ENCODE peak calls at places on chromosomes 11 and 22, in seven cellular contexts. V is AML-193; Z is adrenal gland; C is AG04450; H is stimulated activated CD4-positive, alpha-beta T cell treated with anti-CD3 and anti-CD28 coated beads, Interleukin-1b, Interleukin-23, amount 100 ng/mL, for 24 hours; Y is stromal cell of bone marrow; G is M059J. W is an unnamed sample.

GRCh38 chr11:12144306-12145174 is 34.1 kb downstream of the MICAL2 start:
- DNase-seq in Y (no peak), H (no peak), Z (no peak), V (no peak), G (no peak), C (no peak), W (no peak)

GRCh38 chr11:61090521-61090920 is 11.8 kb upstream of the CD5 start:
- DNase-seq in H (no peak), G (no peak), Z (no peak), C (no peak), Y (no peak), V (no peak), W (no peak)

GRCh38 chr11:109658169-109658568 is 236.2 kb downstream of the C11orf87 start:
- DNase-seq in H (no peak), C (no peak), Z (no peak), V (no peak), G (no peak), Y (no peak), W (no peak)

GRCh38 chr11:35541621-35542375 is 16.4 kb upstream of the PAMR1 start:
- DNase-seq in Y (peak), Z (peak), G (peak), V (no peak), C (no peak), H (no peak), W (no peak)

GRCh38 chr11:110056956-110057355 is 36.2 kb upstream of the ZC3H12C start:
- DNase-seq in G (no peak), Z (no peak), H (no peak), C (no peak), Y (no peak), V (no peak), W (no peak)

GRCh38 chr22:35489225-35489624 is 51.4 kb upstream of the RASD2 start:
- DNase-seq in V (no peak), C (no peak), G (peak), H (no peak), Y (no peak), Z (no peak), W (no peak)

GRCh38 chr22:26314656-26315055 is 114.4 kb upstream of the ASPHD2 start:
- DNase-seq in C (no peak), Y (no peak), H (no peak), G (no peak), Z (no peak), V (no peak), W (no peak)

GRCh38 chr11:45109400-45109799 is 37.0 kb upstream of the PRDM11 start:
- DNase-seq in V (no peak), C (no peak), Z (no peak), Y (no peak), G (no peak), H (no peak), W (no peak)

GRCh38 chr11:10454902-10455631 is at the start of gene AMPD3:
- DNase-seq in Y (peak), Z (peak), V (no peak), H (no peak), C (peak), G (peak), W (peak)

GRCh38 chr11:17280494-17281127 is 4.1 kb downstream of the NUCB2 start:
- DNase-seq in C (no peak), Z (no peak), V (no peak), Y (no peak), H (no peak), G (no peak), W (no peak)

GRCh38 chr11:128467610-128468041 is 119.7 kb downstream of the ETS1 start:
- DNase-seq in H (no peak), Z (no peak), V (no peak), G (peak), C (peak), Y (peak), W (peak)

GRCh38 chr11:14234446-14234845 is 124.5 kb downstream of the RRAS2 start:
- DNase-seq in Y (no peak), H (no peak), V (no peak), C (no peak), Z (no peak), G (no peak), W (no peak)

GRCh38 chr22:45163417-45164216 is at the start of gene NUP50:
- DNase-seq in H (peak), Y (peak), V (peak), G (peak), Z (peak), C (peak), W (peak)

GRCh38 chr22:44103735-44104134 is 77.0 kb upstream of the PARVG start:
- DNase-seq in Z (no peak), G (no peak), C (no peak), V (no peak), Y (no peak), H (no peak), W (no peak)

GRCh38 chr22:41862160-41862529 is 29.2 kb downstream of the SREBF2 start:
- DNase-seq in C (no peak), Z (no peak), H (peak), Y (no peak), G (peak), V (no peak), W (no peak)

GRCh38 chr22:24107668-24108067 is 73.6 kb upstream of the SUSD2 start:
- DNase-seq in V (no peak), C (peak), G (peak), Z (peak), Y (peak), H (no peak), W (peak)

GRCh38 chr11:69826773-69827172 is 7.6 kb upstream of the FGF3 start:
- DNase-seq in G (no peak), Y (no peak), V (no peak), Z (no peak), H (no peak), C (no peak), W (no peak)

GRCh38 chr11:134373591-134374052 is 38.4 kb downstream of the B3GAT1 start:
- DNase-seq in H (no peak), Y (no peak), Z (no peak), G (no peak), C (no peak), V (no peak), W (no peak)

GRCh38 chr11:20158597-20159257 is 1.5 kb downstream of the DBX1 start:
- DNase-seq in Z (peak), C (peak), V (no peak), G (peak), H (no peak), Y (peak), W (no peak)

GRCh38 chr11:119100246-119100959 is 1.2 kb downstream of the DPAGT1 start:
- DNase-seq in V (peak), Y (peak), Z (no peak), H (no peak), C (no peak), G (peak), W (no peak)

GRCh38 chr11:126034026-126034822 is 28.4 kb downstream of the CDON start:
- DNase-seq in G (no peak), V (no peak), H (no peak), Z (no peak), Y (no peak), C (no peak), W (no peak)

GRCh38 chr11:116881153-116881552 is 43.7 kb upstream of the APOA1 start:
- DNase-seq in G (no peak), V (no peak), Y (peak), Z (no peak), H (no peak), C (no peak), W (no peak)

GRCh38 chr22:43228863-43229262 is 41.9 kb upstream of the TTLL12 start:
- DNase-seq in C (no peak), V (no peak), G (no peak), H (no peak), Z (no peak), Y (no peak), W (no peak)

GRCh38 chr11:103525069-103525468 is 415.8 kb downstream of the DYNC2H1 start:
- DNase-seq in V (no peak), G (peak), C (no peak), H (no peak), Y (no peak), Z (no peak), W (no peak)

GRCh38 chr11:65003282-65003681 is 6.5 kb upstream of the BATF2 start:
- DNase-seq in C (no peak), H (no peak), G (peak), Y (no peak), Z (no peak), V (no peak), W (no peak)